ENCODE peak calls at places on chromosomes 3 and 15, in nine cellular contexts. M, D, J, X, A, H, Z, W and K are unnamed samples.

GRCh38 chr3:40366203-40367162 is 20.5 kb upstream of the ENTPD3 start:
- DNase-seq in M (no peak), D (peak), J (no peak), X (no peak), A (peak), H (no peak), Z (peak), W (no peak), K (no peak)

GRCh38 chr3:16173696-16174355 is 654 bp upstream of the GALNT15 start:
- DNase-seq in M (no peak), D (no peak), J (no peak), X (no peak), A (no peak), H (no peak), Z (no peak), W (no peak), K (no peak)

GRCh38 chr15:75661041-75661778 is 13.5 kb downstream of the SNX33 start:
- DNase-seq in M (peak), D (peak), J (no peak), X (peak), A (peak), H (no peak), Z (peak), W (peak), K (no peak)

GRCh38 chr15:90097475-90097874 is 4.8 kb downstream of the IDH2 start:
- DNase-seq in M (no peak), D (no peak), J (peak), X (no peak), A (no peak), H (no peak), Z (no peak), W (no peak), K (no peak)

GRCh38 chr3:174931473-174931872 is 72.3 kb downstream of the NAALADL2 start:
- DNase-seq in M (no peak), D (peak), J (no peak), X (no peak), A (no peak), H (no peak), Z (no peak), W (no peak), K (no peak)

GRCh38 chr15:96699871-96700401 is 369.4 kb downstream of the NR2F2 start:
- DNase-seq in M (no peak), D (no peak), J (no peak), X (peak), A (no peak), H (no peak), Z (no peak), W (no peak), K (no peak)

GRCh38 chr3:14137445-14137844 is 12.6 kb downstream of the TMEM43 start:
- DNase-seq in M (no peak), D (no peak), J (no peak), X (no peak), A (peak), H (no peak), Z (no peak), W (no peak), K (no peak)

GRCh38 chr3:111598552-111598951 is 3.4 kb upstream of the ZBED2 start:
- DNase-seq in M (no peak), D (no peak), J (no peak), X (no peak), A (no peak), H (no peak), Z (no peak), W (no peak), K (no peak)

GRCh38 chr3:151468284-151468917 is 7.5 kb upstream of the IGSF10 start:
- DNase-seq in M (peak), D (peak), J (peak), X (peak), A (peak), H (peak), Z (no peak), W (peak), K (peak)

GRCh38 chr3:112894258-112894657 is 47.6 kb upstream of the CD200R1L start:
- DNase-seq in M (no peak), D (peak), J (no peak), X (peak), A (peak), H (no peak), Z (no peak), W (no peak), K (no peak)

GRCh38 chr3:138187296-138188012 is at the start of gene ARMC8:
- DNase-seq in M (peak), D (no peak), J (no peak), X (peak), A (peak), H (peak), Z (no peak), W (peak), K (peak)

GRCh38 chr3:134749802-134750553 is 45.1 kb upstream of the EPHB1 start:
- DNase-seq in M (no peak), D (no peak), J (no peak), X (peak), A (no peak), H (no peak), Z (no peak), W (no peak), K (no peak)

GRCh38 chr3:65758871-65759598 is 279.7 kb downstream of the MAGI1 start:
- DNase-seq in M (no peak), D (peak), J (no peak), X (no peak), A (no peak), H (no peak), Z (no peak), W (no peak), K (no peak)

GRCh38 chr15:65460948-65461347 is 38.2 kb upstream of the IGDCC4 start:
- DNase-seq in M (no peak), D (peak), J (no peak), X (no peak), A (peak), H (no peak), Z (no peak), W (no peak), K (no peak)

GRCh38 chr3:174193559-174193958 is 665.6 kb upstream of the NAALADL2 start:
- DNase-seq in M (no peak), D (no peak), J (no peak), X (no peak), A (no peak), H (no peak), Z (no peak), W (no peak), K (no peak)

GRCh38 chr3:66812741-66813140 is 185.4 kb upstream of the KBTBD8 start:
- DNase-seq in M (no peak), D (no peak), J (no peak), X (no peak), A (no peak), H (no peak), Z (no peak), W (no peak), K (no peak)
- TF ChIP-seq CTCF in M (no peak), D (no peak), J (no peak), X (no peak), A (no peak), H (no peak), Z (no peak), W (no peak), K (no peak)

GRCh38 chr3:128127236-128127635 is 3.6 kb upstream of the RUVBL1 start:
- DNase-seq in M (no peak), D (no peak), J (no peak), X (no peak), A (no peak), H (no peak), Z (no peak), W (no peak), K (no peak)

GRCh38 chr3:128123538-128124368 is at the start of gene RUVBL1:
- DNase-seq in M (peak), D (peak), J (peak), X (peak), A (peak), H (peak), Z (peak), W (peak), K (peak)

GRCh38 chr3:128122013-128122412 is 1.6 kb downstream of the RUVBL1 start:
- DNase-seq in M (no peak), D (no peak), J (no peak), X (no peak), A (no peak), H (no peak), Z (no peak), W (no peak), K (no peak)

DNA sequence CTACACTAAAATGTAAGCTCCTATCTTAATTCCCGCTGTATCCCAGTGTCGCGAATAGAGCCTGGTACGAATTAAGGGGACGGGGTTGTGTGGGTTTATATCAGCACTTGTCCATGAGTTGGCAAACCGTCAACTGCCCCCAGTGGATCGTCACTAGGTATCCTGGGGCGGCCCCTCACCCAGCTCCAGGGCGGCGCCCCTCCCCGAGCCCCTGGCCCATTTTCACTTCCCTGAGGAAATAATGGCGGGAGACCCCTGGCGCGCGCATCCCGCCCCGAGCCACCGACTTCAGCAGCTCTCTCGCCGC is 428 bp downstream of the RUVBL1 start:
- DNase-seq in M (no peak), D (no peak), J (no peak), X (no peak), A (no peak), H (no peak), Z (no peak), W (no peak), K (no peak)
- TF ChIP-seq CTCF in M (no peak), D (no peak), J (no peak), X (no peak), A (no peak), H (no peak), Z (no peak), W (no peak), K (no peak)

DNA sequence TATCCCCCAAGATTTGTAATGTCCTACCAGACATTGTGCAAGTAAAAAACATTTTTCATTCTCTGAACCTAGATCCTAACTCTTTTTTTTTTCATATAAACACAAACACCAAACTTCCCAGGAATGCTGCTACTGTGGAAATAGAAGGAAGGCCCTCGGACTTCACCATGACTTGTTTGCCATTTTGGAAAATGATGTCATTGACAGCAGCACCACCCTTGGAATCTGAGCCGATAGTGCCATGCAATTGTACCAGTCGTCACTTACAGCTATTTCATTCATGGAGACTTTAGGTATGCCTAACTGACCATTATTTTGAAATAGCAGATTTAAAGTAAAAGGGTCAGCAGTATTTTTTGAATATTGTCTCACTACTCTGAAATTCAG is 66.1 kb upstream of the ARL8B start:
- DNase-seq in M (no peak), D (no peak), J (no peak), X (no peak), A (no peak), H (no peak), Z (no peak), W (no peak), K (no peak)
- TF ChIP-seq CTCF in M (no peak), D (no peak), J (no peak), X (no peak), A (no peak), H (no peak), Z (no peak), W (no peak), K (no peak)

GRCh38 chr3:60431599-60431958 is 819.7 kb downstream of the FHIT start:
- DNase-seq in M (no peak), D (peak), J (no peak), X (peak), A (no peak), H (peak), Z (no peak), W (peak), K (no peak)
- TF ChIP-seq CTCF in M (no peak), D (peak), J (peak), X (peak), A (no peak), H (no peak), Z (no peak), W (no peak), K (no peak)